ENCODE peak calls at places on chromosomes 6 and 20, in four cellular contexts. Q, B, M and W are unnamed samples.

GRCh38 chr20:6828794-6829423 is 61.4 kb downstream of the BMP2 start:
- DNase-seq in B (peak), Q (peak), M (no peak), W (peak)

GRCh38 chr6:46288863-46289262 is 118.1 kb upstream of the ENPP5 start:
- DNase-seq in B (no peak), Q (no peak), M (no peak), W (no peak)

GRCh38 chr6:165849539-165850430 is 186.7 kb upstream of the PDE10A start:
- DNase-seq in M (no peak), B (no peak), Q (no peak), W (no peak)

GRCh38 chr6:169250660-169251059 is 3.0 kb downstream of the THBS2 start:
- DNase-seq in Q (peak), M (no peak), B (peak), W (peak)

GRCh38 chr6:26125015-26125690 is 37.9 kb downstream of the HFE start:
- DNase-seq in Q (no peak), B (peak), M (no peak), W (no peak)

GRCh38 chr6:139905404-139906052 is 531.1 kb upstream of the CITED2 start:
- DNase-seq in B (no peak), M (no peak), Q (no peak), W (no peak)

GRCh38 chr6:41028618-41029486 is 10.2 kb downstream of the UNC5CL start:
- DNase-seq in Q (no peak), M (no peak), B (no peak), W (no peak)

GRCh38 chr20:20734475-20734948 is 22.1 kb upstream of the RALGAPA2 start:
- DNase-seq in B (no peak), M (no peak), Q (no peak), W (no peak)

GRCh38 chr20:32922466-32922865 is 63.7 kb downstream of the EFCAB8 start:
- DNase-seq in B (no peak), M (no peak), Q (no peak), W (no peak)

GRCh38 chr6:6315660-6316059 is 4.8 kb downstream of the F13A1 start:
- DNase-seq in B (peak), M (no peak), Q (peak), W (no peak)

GRCh38 chr20:50379991-50380696 is 130.0 kb upstream of the PTPN1 start:
- DNase-seq in B (no peak), M (no peak), Q (no peak), W (no peak)

GRCh38 chr6:144951730-144952437 is 666.7 kb downstream of the UTRN start:
- DNase-seq in B (no peak), Q (no peak), M (no peak), W (no peak)

GRCh38 chr20:19901226-19901625 is 115.9 kb upstream of the NAA20 start:
- DNase-seq in Q (no peak), B (peak), M (no peak), W (no peak)

GRCh38 chr6:2913621-2914317 is 10.7 kb upstream of the SERPINB9 start:
- DNase-seq in B (no peak), M (no peak), Q (no peak), W (no peak)

GRCh38 chr6:81950877-81951276 is 198.4 kb upstream of the TENT5A start:
- DNase-seq in M (no peak), Q (no peak), B (peak), W (peak)

GRCh38 chr20:54629632-54630031 is 154.2 kb downstream of the DOK5 start:
- DNase-seq in B (no peak), Q (no peak), M (no peak), W (no peak)

GRCh38 chr6:154583546-154584188 is 73.2 kb upstream of the CNKSR3 start:
- DNase-seq in M (no peak), B (no peak), Q (no peak), W (no peak)

GRCh38 chr6:156189195-156189594 is 588.0 kb upstream of the ARID1B start:
- DNase-seq in B (no peak), M (no peak), Q (no peak), W (no peak)

GRCh38 chr6:41683460-41684310 is 45.4 kb downstream of the MDFI start:
- DNase-seq in B (peak), Q (peak), M (peak), W (peak)

GRCh38 chr6:21005816-21006553 is 471.7 kb downstream of the CDKAL1 start:
- DNase-seq in M (no peak), B (peak), Q (no peak), W (peak)

GRCh38 chr20:48689874-48690571 is 137.8 kb downstream of the PREX1 start:
- DNase-seq in B (no peak), M (no peak), Q (no peak), W (no peak)

GRCh38 chr20:33685328-33686007 is 717 bp downstream of the E2F1 start:
- DNase-seq in Q (peak), B (peak), M (peak), W (peak)

GRCh38 chr20:23446505-23446904 is 6.2 kb downstream of the CST11 start:
- DNase-seq in M (no peak), B (no peak), Q (peak), W (peak)

GRCh38 chr6:30880563-30881252 is 3.6 kb upstream of the DDR1 start:
- DNase-seq in Q (peak), B (no peak), M (no peak), W (no peak)

GRCh38 chr6:143034689-143035334 is 25.9 kb upstream of the AIG1 start:
- DNase-seq in B (no peak), Q (no peak), M (no peak), W (no peak)

GRCh38 chr6:149484733-149485700 is at the start of gene ZC3H12D:
- DNase-seq in Q (no peak), M (peak), B (no peak), W (no peak)

GRCh38 chr6:70651326-70651905 is 16.3 kb upstream of the SMAP1 start:
- DNase-seq in M (no peak), Q (no peak), B (peak), W (no peak)

GRCh38 chr6:158774734-158775449 is 44.3 kb downstream of the EZR start:
- DNase-seq in M (no peak), Q (no peak), B (no peak), W (no peak)

GRCh38 chr20:19549896-19550295 is 208.2 kb upstream of the RIN2 start:
- DNase-seq in M (no peak), B (no peak), Q (no peak), W (no peak)